ENCODE peak calls at places on chromosomes 1 and 21, in five cellular contexts. One of them, this sample, is unnamed.

GRCh38 chr1:81312272-81312754 is 488.4 kb upstream of the ADGRL2 start:
- DNase-seq in activated B cell treated with CpG ODN at 0.5 μM for 24 hours: no peak
- DNase-seq in bronchial epithelial cell: no peak
- DNase-seq in AG09319: no peak
- DNase-seq in endodermal cell: peak
- DNase-seq in this sample: no peak

GRCh38 chr1:193090865-193091264 is 14.3 kb downstream of the GLRX2 start:
- DNase-seq in activated B cell treated with CpG ODN at 0.5 μM for 24 hours: no peak
- DNase-seq in bronchial epithelial cell: no peak
- DNase-seq in AG09319: no peak
- DNase-seq in endodermal cell: no peak
- DNase-seq in this sample: no peak

GRCh38 chr21:20083336-20083735 is 914.9 kb upstream of the NCAM2 start:
- DNase-seq in activated B cell treated with CpG ODN at 0.5 μM for 24 hours: no peak
- DNase-seq in bronchial epithelial cell: no peak
- DNase-seq in AG09319: no peak
- DNase-seq in endodermal cell: no peak
- DNase-seq in this sample: no peak

GRCh38 chr1:157431751-157432150 is 120.6 kb downstream of the FCRL5 start:
- DNase-seq in activated B cell treated with CpG ODN at 0.5 μM for 24 hours: no peak
- DNase-seq in bronchial epithelial cell: peak
- DNase-seq in AG09319: no peak
- DNase-seq in endodermal cell: no peak
- DNase-seq in this sample: no peak

GRCh38 chr1:80171101-80171500 is 1164.6 kb upstream of the ADGRL4 start:
- DNase-seq in activated B cell treated with CpG ODN at 0.5 μM for 24 hours: no peak
- DNase-seq in bronchial epithelial cell: peak
- DNase-seq in AG09319: no peak
- DNase-seq in endodermal cell: no peak
- DNase-seq in this sample: no peak

GRCh38 chr1:209861242-209861641 is 33.5 kb downstream of the UTP25 start:
- DNase-seq in activated B cell treated with CpG ODN at 0.5 μM for 24 hours: no peak
- DNase-seq in bronchial epithelial cell: no peak
- DNase-seq in AG09319: no peak
- DNase-seq in endodermal cell: no peak
- DNase-seq in this sample: no peak

GRCh38 chr21:36059823-36060158 is 535 bp downstream of the SETD4 start:
- DNase-seq in activated B cell treated with CpG ODN at 0.5 μM for 24 hours: no peak
- DNase-seq in bronchial epithelial cell: no peak
- DNase-seq in AG09319: no peak
- DNase-seq in endodermal cell: no peak
- DNase-seq in this sample: no peak

GRCh38 chr1:201153474-201154388 is 543 bp downstream of the TMEM9 start:
- DNase-seq in activated B cell treated with CpG ODN at 0.5 μM for 24 hours: no peak
- DNase-seq in bronchial epithelial cell: peak
- DNase-seq in AG09319: no peak
- DNase-seq in endodermal cell: no peak
- DNase-seq in this sample: peak

GRCh38 chr1:216640100-216640499 is 83.1 kb downstream of the ESRRG start:
- DNase-seq in activated B cell treated with CpG ODN at 0.5 μM for 24 hours: no peak
- DNase-seq in bronchial epithelial cell: no peak
- DNase-seq in AG09319: no peak
- DNase-seq in endodermal cell: no peak
- DNase-seq in this sample: no peak

GRCh38 chr1:10820422-10820821 is 24.0 kb upstream of the CASZ1 start:
- DNase-seq in activated B cell treated with CpG ODN at 0.5 μM for 24 hours: no peak
- DNase-seq in bronchial epithelial cell: no peak
- DNase-seq in AG09319: no peak
- DNase-seq in endodermal cell: no peak
- DNase-seq in this sample: no peak

GRCh38 chr21:35648512-35648911 is 411.8 kb downstream of the SETD4 start:
- DNase-seq in activated B cell treated with CpG ODN at 0.5 μM for 24 hours: no peak
- DNase-seq in bronchial epithelial cell: no peak
- DNase-seq in AG09319: no peak
- DNase-seq in endodermal cell: no peak
- DNase-seq in this sample: no peak

GRCh38 chr1:214658785-214659184 is 55.8 kb downstream of the CENPF start:
- DNase-seq in activated B cell treated with CpG ODN at 0.5 μM for 24 hours: no peak
- DNase-seq in bronchial epithelial cell: peak
- DNase-seq in AG09319: peak
- DNase-seq in endodermal cell: peak
- DNase-seq in this sample: peak

GRCh38 chr1:43552813-43553212 is 22.1 kb downstream of the PTPRF start:
- DNase-seq in activated B cell treated with CpG ODN at 0.5 μM for 24 hours: no peak
- DNase-seq in bronchial epithelial cell: peak
- DNase-seq in AG09319: no peak
- DNase-seq in endodermal cell: no peak
- DNase-seq in this sample: no peak

GRCh38 chr1:53328490-53329182 is 766 bp upstream of the LRP8 start:
- DNase-seq in activated B cell treated with CpG ODN at 0.5 μM for 24 hours: no peak
- DNase-seq in bronchial epithelial cell: no peak
- DNase-seq in AG09319: no peak
- DNase-seq in endodermal cell: peak
- DNase-seq in this sample: no peak

GRCh38 chr1:247964933-247965332 is at the start of gene OR2AK2:
- DNase-seq in activated B cell treated with CpG ODN at 0.5 μM for 24 hours: no peak
- DNase-seq in bronchial epithelial cell: no peak
- DNase-seq in AG09319: no peak
- DNase-seq in endodermal cell: no peak
- DNase-seq in this sample: no peak

GRCh38 chr1:154683820-154684219 is 75.8 kb upstream of the ADAR start:
- DNase-seq in activated B cell treated with CpG ODN at 0.5 μM for 24 hours: no peak
- DNase-seq in bronchial epithelial cell: no peak
- DNase-seq in AG09319: no peak
- DNase-seq in endodermal cell: peak
- DNase-seq in this sample: no peak

GRCh38 chr1:156895927-156896326 is 2.4 kb downstream of the PEAR1 start:
- DNase-seq in activated B cell treated with CpG ODN at 0.5 μM for 24 hours: no peak
- DNase-seq in bronchial epithelial cell: no peak
- DNase-seq in AG09319: no peak
- DNase-seq in endodermal cell: no peak
- DNase-seq in this sample: no peak

GRCh38 chr1:68202239-68202832 is 30.0 kb downstream of the WLS start:
- DNase-seq in activated B cell treated with CpG ODN at 0.5 μM for 24 hours: no peak
- DNase-seq in bronchial epithelial cell: no peak
- DNase-seq in AG09319: no peak
- DNase-seq in endodermal cell: no peak
- DNase-seq in this sample: no peak

GRCh38 chr1:147618077-147618569 is 52.2 kb downstream of the ACP6 start:
- DNase-seq in activated B cell treated with CpG ODN at 0.5 μM for 24 hours: no peak
- DNase-seq in bronchial epithelial cell: no peak
- DNase-seq in AG09319: no peak
- DNase-seq in endodermal cell: no peak
- DNase-seq in this sample: no peak

GRCh38 chr1:19309123-19309813 is 2.7 kb downstream of the AKR7A2 start:
- DNase-seq in activated B cell treated with CpG ODN at 0.5 μM for 24 hours: no peak
- DNase-seq in bronchial epithelial cell: peak
- DNase-seq in AG09319: peak
- DNase-seq in endodermal cell: no peak
- DNase-seq in this sample: no peak

GRCh38 chr1:47175227-47175934 is 14.5 kb downstream of the PDZK1IP1 start:
- DNase-seq in activated B cell treated with CpG ODN at 0.5 μM for 24 hours: no peak
- DNase-seq in bronchial epithelial cell: peak
- DNase-seq in AG09319: no peak
- DNase-seq in endodermal cell: peak
- DNase-seq in this sample: peak

GRCh38 chr1:110687244-110687643 is 12.5 kb upstream of the KCNA3 start:
- DNase-seq in activated B cell treated with CpG ODN at 0.5 μM for 24 hours: no peak
- DNase-seq in bronchial epithelial cell: peak
- DNase-seq in AG09319: no peak
- DNase-seq in endodermal cell: no peak
- DNase-seq in this sample: no peak

GRCh38 chr1:211529453-211529852 is 37.5 kb upstream of the RD3 start:
- DNase-seq in activated B cell treated with CpG ODN at 0.5 μM for 24 hours: no peak
- DNase-seq in bronchial epithelial cell: peak
- DNase-seq in AG09319: no peak
- DNase-seq in endodermal cell: no peak
- DNase-seq in this sample: no peak

GRCh38 chr1:108082741-108083562 is 117.2 kb downstream of the SLC25A24 start:
- DNase-seq in activated B cell treated with CpG ODN at 0.5 μM for 24 hours: no peak
- DNase-seq in bronchial epithelial cell: peak
- DNase-seq in AG09319: no peak
- DNase-seq in endodermal cell: peak
- DNase-seq in this sample: no peak

GRCh38 chr1:200334661-200335256 is 75.1 kb downstream of the ZNF281 start:
- DNase-seq in activated B cell treated with CpG ODN at 0.5 μM for 24 hours: no peak
- DNase-seq in bronchial epithelial cell: peak
- DNase-seq in AG09319: no peak
- DNase-seq in endodermal cell: no peak
- DNase-seq in this sample: no peak

DNA sequence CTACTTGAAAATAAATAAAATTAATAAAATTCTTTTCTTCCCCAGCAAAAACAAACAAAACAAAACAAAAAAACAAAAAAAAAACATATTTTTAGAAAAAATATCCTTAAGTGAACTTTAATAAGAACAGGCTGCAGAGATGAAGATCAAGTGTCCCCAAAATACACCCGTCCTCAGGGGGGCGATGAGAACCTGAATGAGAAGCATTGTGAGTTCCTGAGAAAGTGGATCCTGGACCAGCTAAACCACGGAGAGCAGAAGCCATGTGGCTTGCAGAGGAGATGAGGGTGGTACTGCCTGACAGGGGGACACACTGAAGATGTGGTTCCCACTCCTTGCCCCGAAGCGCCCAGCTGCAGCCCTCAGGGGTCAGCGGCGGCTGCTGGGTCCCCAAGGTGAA is 89.3 kb downstream of the ITPKB start:
- DNase-seq in activated B cell treated with CpG ODN at 0.5 μM for 24 hours: no peak
- DNase-seq in bronchial epithelial cell: no peak
- DNase-seq in AG09319: no peak
- DNase-seq in endodermal cell: peak
- DNase-seq in this sample: no peak
- TF ChIP-seq CTCF in activated B cell treated with CpG ODN at 0.5 μM for 24 hours: no peak
- TF ChIP-seq CTCF in bronchial epithelial cell: no peak
- TF ChIP-seq CTCF in AG09319: peak
- TF ChIP-seq CTCF in endodermal cell: peak
- TF ChIP-seq CTCF in this sample: no peak

DNA sequence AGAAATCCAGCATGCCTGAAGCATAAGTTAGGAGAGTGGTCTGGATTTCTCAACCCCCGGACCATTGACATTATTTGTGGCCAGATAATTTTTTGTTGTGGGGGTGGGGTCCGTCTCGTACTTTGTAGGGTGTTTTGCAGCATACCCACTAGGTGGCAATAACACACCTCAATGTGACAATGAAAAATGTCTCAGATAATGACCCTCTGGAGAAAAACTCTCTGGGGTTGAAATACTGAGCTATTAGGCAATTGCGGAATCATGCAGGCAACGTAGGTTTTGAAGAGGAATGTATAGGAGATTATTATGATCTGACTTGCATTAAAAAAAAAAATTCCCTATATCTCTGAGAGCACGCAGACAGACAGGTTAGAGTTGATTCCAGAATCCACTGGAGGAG is 25.3 kb upstream of the RRP15 start:
- DNase-seq in activated B cell treated with CpG ODN at 0.5 μM for 24 hours: no peak
- DNase-seq in bronchial epithelial cell: peak
- DNase-seq in AG09319: no peak
- DNase-seq in endodermal cell: peak
- DNase-seq in this sample: no peak
- TF ChIP-seq CTCF in activated B cell treated with CpG ODN at 0.5 μM for 24 hours: no peak
- TF ChIP-seq CTCF in bronchial epithelial cell: peak
- TF ChIP-seq CTCF in AG09319: no peak
- TF ChIP-seq CTCF in endodermal cell: peak
- TF ChIP-seq CTCF in this sample: no peak

GRCh38 chr1:182784556-182785171 is 4.9 kb upstream of the NPL start:
- DNase-seq in activated B cell treated with CpG ODN at 0.5 μM for 24 hours: no peak
- DNase-seq in bronchial epithelial cell: peak
- DNase-seq in AG09319: peak
- DNase-seq in endodermal cell: no peak
- DNase-seq in this sample: no peak

GRCh38 chr1:182786223-182787001 is 3.2 kb upstream of the NPL start:
- DNase-seq in activated B cell treated with CpG ODN at 0.5 μM for 24 hours: no peak
- DNase-seq in bronchial epithelial cell: peak
- DNase-seq in AG09319: peak
- DNase-seq in endodermal cell: peak
- DNase-seq in this sample: peak

GRCh38 chr1:182791464-182792179 is 2.0 kb downstream of the NPL start:
- DNase-seq in activated B cell treated with CpG ODN at 0.5 μM for 24 hours: no peak
- DNase-seq in bronchial epithelial cell: no peak
- DNase-seq in AG09319: no peak
- DNase-seq in endodermal cell: no peak
- DNase-seq in this sample: no peak

GRCh38 chr1:182787002-182787324 is 2.6 kb upstream of the NPL start:
- DNase-seq in activated B cell treated with CpG ODN at 0.5 μM for 24 hours: no peak
- DNase-seq in bronchial epithelial cell: no peak
- DNase-seq in AG09319: no peak
- DNase-seq in endodermal cell: no peak
- DNase-seq in this sample: no peak

GRCh38 chr1:182789138-182790076 is at the start of gene NPL:
- DNase-seq in activated B cell treated with CpG ODN at 0.5 μM for 24 hours: peak
- DNase-seq in bronchial epithelial cell: peak
- DNase-seq in AG09319: peak
- DNase-seq in endodermal cell: peak
- DNase-seq in this sample: peak
- TF ChIP-seq CTCF in activated B cell treated with CpG ODN at 0.5 μM for 24 hours: no peak
- TF ChIP-seq CTCF in bronchial epithelial cell: no peak
- TF ChIP-seq CTCF in AG09319: no peak
- TF ChIP-seq CTCF in endodermal cell: no peak
- TF ChIP-seq CTCF in this sample: no peak

GRCh38 chr1:152018537-152018936 is 18.3 kb downstream of the S100A11 start:
- DNase-seq in activated B cell treated with CpG ODN at 0.5 μM for 24 hours: no peak
- DNase-seq in bronchial epithelial cell: no peak
- DNase-seq in AG09319: no peak
- DNase-seq in endodermal cell: peak
- DNase-seq in this sample: no peak
- TF ChIP-seq CTCF in activated B cell treated with CpG ODN at 0.5 μM for 24 hours: no peak
- TF ChIP-seq CTCF in bronchial epithelial cell: peak
- TF ChIP-seq CTCF in AG09319: no peak
- TF ChIP-seq CTCF in endodermal cell: peak
- TF ChIP-seq CTCF in this sample: no peak

GRCh38 chr1:180502361-180503273 is at the start of gene ACBD6:
- DNase-seq in activated B cell treated with CpG ODN at 0.5 μM for 24 hours: peak
- DNase-seq in bronchial epithelial cell: peak
- DNase-seq in AG09319: peak
- DNase-seq in endodermal cell: peak
- DNase-seq in this sample: peak
- TF ChIP-seq CTCF in activated B cell treated with CpG ODN at 0.5 μM for 24 hours: no peak
- TF ChIP-seq CTCF in bronchial epithelial cell: no peak
- TF ChIP-seq CTCF in AG09319: no peak
- TF ChIP-seq CTCF in endodermal cell: peak
- TF ChIP-seq CTCF in this sample: no peak

GRCh38 chr1:40651138-40651857 is 14.2 kb downstream of the RIMS3 start:
- DNase-seq in activated B cell treated with CpG ODN at 0.5 μM for 24 hours: no peak
- DNase-seq in bronchial epithelial cell: peak
- DNase-seq in AG09319: no peak
- DNase-seq in endodermal cell: no peak
- DNase-seq in this sample: no peak
- TF ChIP-seq CTCF in activated B cell treated with CpG ODN at 0.5 μM for 24 hours: no peak
- TF ChIP-seq CTCF in bronchial epithelial cell: no peak
- TF ChIP-seq CTCF in AG09319: no peak
- TF ChIP-seq CTCF in endodermal cell: peak
- TF ChIP-seq CTCF in this sample: no peak

GRCh38 chr1:87325982-87326738 is 2.5 kb upstream of the LMO4 start:
- DNase-seq in activated B cell treated with CpG ODN at 0.5 μM for 24 hours: no peak
- DNase-seq in bronchial epithelial cell: peak
- DNase-seq in AG09319: no peak
- DNase-seq in endodermal cell: peak
- DNase-seq in this sample: no peak
- TF ChIP-seq CTCF in activated B cell treated with CpG ODN at 0.5 μM for 24 hours: peak
- TF ChIP-seq CTCF in bronchial epithelial cell: peak
- TF ChIP-seq CTCF in AG09319: peak
- TF ChIP-seq CTCF in endodermal cell: peak
- TF ChIP-seq CTCF in this sample: peak